ENCODE peak calls at places on chromosomes 11 and 22, in eight cellular contexts. One of them, this sample, is unnamed. For H3K4me1 and H3K9me2, the result is how much of the 10 kb centered on the place peaks cover.

GRCh38 chr11:76704171-76704948 is 33.8 kb upstream of the LRRC32 start:
- DNase-seq in hepatocyte: no peak
- DNase-seq in HCT116: no peak
- DNase-seq in MM.1S: no peak
- DNase-seq in GM23338: peak
- DNase-seq in PC-3: no peak
- DNase-seq in Karpas-422: no peak
- DNase-seq in SK-N-SH: no peak
- DNase-seq in this sample: no peak

GRCh38 chr11:33534575-33534974 is 166.1 kb downstream of the C11orf91 start:
- DNase-seq in hepatocyte: no peak
- DNase-seq in HCT116: no peak
- DNase-seq in MM.1S: no peak
- DNase-seq in GM23338: no peak
- DNase-seq in PC-3: peak
- DNase-seq in Karpas-422: no peak
- DNase-seq in SK-N-SH: no peak
- DNase-seq in this sample: no peak

GRCh38 chr11:67031791-67032561 is 9.0 kb downstream of the SYT12 start:
- DNase-seq in hepatocyte: no peak
- DNase-seq in HCT116: no peak
- DNase-seq in MM.1S: no peak
- DNase-seq in GM23338: no peak
- DNase-seq in PC-3: peak
- DNase-seq in Karpas-422: no peak
- DNase-seq in SK-N-SH: no peak
- DNase-seq in this sample: peak

GRCh38 chr22:18091916-18092526 is 14.2 kb downstream of the PEX26 start:
- DNase-seq in hepatocyte: peak
- DNase-seq in HCT116: no peak
- DNase-seq in MM.1S: peak
- DNase-seq in GM23338: no peak
- DNase-seq in PC-3: no peak
- DNase-seq in Karpas-422: no peak
- DNase-seq in SK-N-SH: no peak
- DNase-seq in this sample: peak

GRCh38 chr11:7638710-7639642 is 34.3 kb downstream of the CYB5R2 start:
- DNase-seq in hepatocyte: no peak
- DNase-seq in HCT116: no peak
- DNase-seq in MM.1S: peak
- DNase-seq in GM23338: no peak
- DNase-seq in PC-3: no peak
- DNase-seq in Karpas-422: peak
- DNase-seq in SK-N-SH: no peak
- DNase-seq in this sample: no peak

GRCh38 chr22:43789452-43789851 is 22.7 kb downstream of the EFCAB6 start:
- DNase-seq in hepatocyte: peak
- DNase-seq in HCT116: no peak
- DNase-seq in MM.1S: no peak
- DNase-seq in GM23338: no peak
- DNase-seq in PC-3: peak
- DNase-seq in Karpas-422: no peak
- DNase-seq in SK-N-SH: peak
- DNase-seq in this sample: peak

GRCh38 chr22:37484115-37485005 is 1.8 kb downstream of the MFNG start:
- DNase-seq in hepatocyte: no peak
- DNase-seq in HCT116: no peak
- DNase-seq in MM.1S: peak
- DNase-seq in GM23338: no peak
- DNase-seq in PC-3: no peak
- DNase-seq in Karpas-422: peak
- DNase-seq in SK-N-SH: no peak
- DNase-seq in this sample: no peak

GRCh38 chr11:19089421-19089820 is 27.5 kb upstream of the ZDHHC13 start:
- DNase-seq in hepatocyte: no peak
- DNase-seq in HCT116: no peak
- DNase-seq in MM.1S: no peak
- DNase-seq in GM23338: no peak
- DNase-seq in PC-3: peak
- DNase-seq in Karpas-422: no peak
- DNase-seq in SK-N-SH: no peak
- DNase-seq in this sample: no peak

GRCh38 chr22:19779685-19780268 is 19.2 kb downstream of the TBX1 start:
- DNase-seq in hepatocyte: no peak
- DNase-seq in HCT116: no peak
- DNase-seq in MM.1S: no peak
- DNase-seq in GM23338: no peak
- DNase-seq in PC-3: no peak
- DNase-seq in Karpas-422: no peak
- DNase-seq in SK-N-SH: no peak
- DNase-seq in this sample: no peak

GRCh38 chr11:123483058-123483457 is 53.0 kb downstream of the GRAMD1B start:
- DNase-seq in hepatocyte: no peak
- DNase-seq in HCT116: peak
- DNase-seq in MM.1S: no peak
- DNase-seq in GM23338: no peak
- DNase-seq in PC-3: peak
- DNase-seq in Karpas-422: no peak
- DNase-seq in SK-N-SH: no peak
- DNase-seq in this sample: peak

GRCh38 chr22:49767355-49768062 is 60.2 kb downstream of the BRD1 start:
- DNase-seq in hepatocyte: peak
- DNase-seq in HCT116: peak
- DNase-seq in MM.1S: peak
- DNase-seq in GM23338: peak
- DNase-seq in PC-3: peak
- DNase-seq in Karpas-422: peak
- DNase-seq in SK-N-SH: peak
- DNase-seq in this sample: peak

GRCh38 chr11:104565581-104565956 is 332.7 kb downstream of the CASP12 start:
- DNase-seq in hepatocyte: no peak
- DNase-seq in HCT116: no peak
- DNase-seq in MM.1S: no peak
- DNase-seq in GM23338: no peak
- DNase-seq in PC-3: no peak
- DNase-seq in Karpas-422: no peak
- DNase-seq in SK-N-SH: no peak
- DNase-seq in this sample: no peak

GRCh38 chr11:59849129-59849528 is 3.8 kb upstream of the CBLIF start:
- DNase-seq in hepatocyte: peak
- DNase-seq in HCT116: no peak
- DNase-seq in MM.1S: no peak
- DNase-seq in GM23338: no peak
- DNase-seq in PC-3: no peak
- DNase-seq in Karpas-422: no peak
- DNase-seq in SK-N-SH: no peak
- DNase-seq in this sample: no peak

GRCh38 chr22:39960791-39961746 is 872 bp downstream of the TMA7B start:
- DNase-seq in hepatocyte: peak
- DNase-seq in HCT116: no peak
- DNase-seq in MM.1S: peak
- DNase-seq in GM23338: no peak
- DNase-seq in PC-3: peak
- DNase-seq in Karpas-422: no peak
- DNase-seq in SK-N-SH: no peak
- DNase-seq in this sample: peak

GRCh38 chr22:40088818-40089217 is 88.9 kb upstream of the TNRC6B start:
- DNase-seq in hepatocyte: no peak
- DNase-seq in HCT116: no peak
- DNase-seq in MM.1S: no peak
- DNase-seq in GM23338: no peak
- DNase-seq in PC-3: no peak
- DNase-seq in Karpas-422: no peak
- DNase-seq in SK-N-SH: no peak
- DNase-seq in this sample: no peak

DNA sequence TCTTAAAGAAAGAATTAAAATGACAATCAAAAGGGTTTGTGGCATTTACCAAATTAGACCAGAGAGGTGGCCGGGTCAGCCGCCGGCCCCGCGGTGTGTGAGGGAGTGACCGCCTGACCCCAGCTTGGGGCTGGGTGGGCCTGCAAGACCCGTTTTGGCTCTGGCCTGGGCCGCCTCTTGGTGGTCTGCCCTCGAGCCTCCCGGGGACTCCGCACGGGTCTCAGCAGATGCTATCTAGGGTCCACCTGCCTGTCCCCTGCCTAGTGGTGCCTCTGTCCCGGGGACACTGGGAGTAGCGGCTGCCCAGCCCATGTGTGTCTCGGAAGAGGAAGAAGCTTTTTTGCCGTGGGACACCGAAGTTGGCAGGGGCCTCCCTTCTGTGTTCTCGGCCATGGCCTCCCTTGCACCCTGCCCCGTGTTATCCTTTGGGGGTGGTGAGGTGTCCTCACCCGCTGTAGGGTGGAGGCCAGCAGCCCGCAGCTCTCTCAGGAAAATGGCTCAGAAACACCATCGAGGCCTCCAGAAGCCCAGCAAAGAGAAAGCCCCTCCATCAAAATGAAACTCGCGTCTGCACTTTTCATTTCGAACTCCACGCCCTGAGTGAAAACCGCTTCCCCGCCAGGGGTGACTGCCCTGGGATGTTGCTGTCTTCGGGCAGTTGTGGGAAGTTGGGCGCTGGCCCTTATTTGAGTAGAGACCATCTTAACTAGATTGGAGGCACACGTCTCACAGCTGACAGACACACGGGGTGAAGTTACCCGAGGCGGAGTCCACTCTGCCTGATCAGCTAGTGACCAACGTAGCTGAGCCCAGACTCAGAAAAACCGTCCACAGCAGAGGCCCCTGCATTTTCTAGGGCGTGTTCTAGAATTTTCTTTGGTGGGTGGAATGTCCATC is 8.0 kb downstream of the CCND1 start:
- DNase-seq in hepatocyte: no peak
- DNase-seq in HCT116: no peak
- DNase-seq in MM.1S: no peak
- DNase-seq in GM23338: no peak
- DNase-seq in PC-3: no peak
- DNase-seq in Karpas-422: no peak
- DNase-seq in SK-N-SH: no peak
- DNase-seq in this sample: peak
- H3K4me1 ChIP-seq in hepatocyte: under half
- H3K4me1 ChIP-seq in HCT116: under half
- H3K4me1 ChIP-seq in MM.1S: under half
- H3K4me1 ChIP-seq in GM23338: under half
- H3K4me1 ChIP-seq in PC-3: half or more
- H3K4me1 ChIP-seq in Karpas-422: under half
- H3K4me1 ChIP-seq in SK-N-SH: half or more
- H3K4me1 ChIP-seq in this sample: under half

GRCh38 chr11:12784987-12785386 is 110.8 kb downstream of the TEAD1 start:
- DNase-seq in hepatocyte: no peak
- DNase-seq in HCT116: no peak
- DNase-seq in MM.1S: no peak
- DNase-seq in GM23338: no peak
- DNase-seq in PC-3: no peak
- DNase-seq in Karpas-422: no peak
- DNase-seq in SK-N-SH: no peak
- DNase-seq in this sample: no peak
- H3K27ac ChIP-seq in hepatocyte: no peak
- H3K27ac ChIP-seq in HCT116: no peak
- H3K27ac ChIP-seq in MM.1S: no peak
- H3K27ac ChIP-seq in GM23338: no peak
- H3K27ac ChIP-seq in PC-3: no peak
- H3K27ac ChIP-seq in Karpas-422: no peak
- H3K27ac ChIP-seq in SK-N-SH: no peak
- H3K27ac ChIP-seq in this sample: no peak

GRCh38 chr11:68441466-68442230 is 18.9 kb upstream of the PPP6R3 start:
- DNase-seq in hepatocyte: no peak
- DNase-seq in HCT116: no peak
- DNase-seq in MM.1S: no peak
- DNase-seq in GM23338: no peak
- DNase-seq in PC-3: no peak
- DNase-seq in Karpas-422: peak
- DNase-seq in SK-N-SH: peak
- DNase-seq in this sample: peak

GRCh38 chr11:68445531-68446035 is 15.0 kb upstream of the PPP6R3 start:
- DNase-seq in hepatocyte: no peak
- DNase-seq in HCT116: no peak
- DNase-seq in MM.1S: no peak
- DNase-seq in GM23338: no peak
- DNase-seq in PC-3: no peak
- DNase-seq in Karpas-422: no peak
- DNase-seq in SK-N-SH: no peak
- DNase-seq in this sample: no peak

GRCh38 chr11:68446046-68446725 is 14.4 kb upstream of the PPP6R3 start:
- DNase-seq in hepatocyte: no peak
- DNase-seq in HCT116: no peak
- DNase-seq in MM.1S: no peak
- DNase-seq in GM23338: no peak
- DNase-seq in PC-3: no peak
- DNase-seq in Karpas-422: no peak
- DNase-seq in SK-N-SH: peak
- DNase-seq in this sample: no peak

GRCh38 chr11:68447015-68447801 is 13.3 kb upstream of the PPP6R3 start:
- DNase-seq in hepatocyte: peak
- DNase-seq in HCT116: peak
- DNase-seq in MM.1S: peak
- DNase-seq in GM23338: peak
- DNase-seq in PC-3: peak
- DNase-seq in Karpas-422: peak
- DNase-seq in SK-N-SH: peak
- DNase-seq in this sample: peak

GRCh38 chr11:68444566-68444965 is 16.0 kb upstream of the PPP6R3 start:
- DNase-seq in hepatocyte: no peak
- DNase-seq in HCT116: no peak
- DNase-seq in MM.1S: no peak
- DNase-seq in GM23338: no peak
- DNase-seq in PC-3: no peak
- DNase-seq in Karpas-422: no peak
- DNase-seq in SK-N-SH: no peak
- DNase-seq in this sample: no peak
- H3K9me2 ChIP-seq in hepatocyte: under half
- H3K9me2 ChIP-seq in HCT116: under half
- H3K9me2 ChIP-seq in MM.1S: under half
- H3K9me2 ChIP-seq in GM23338: under half
- H3K9me2 ChIP-seq in PC-3: under half
- H3K9me2 ChIP-seq in Karpas-422: under half
- H3K9me2 ChIP-seq in SK-N-SH: under half
- H3K9me2 ChIP-seq in this sample: under half

GRCh38 chr11:73324665-73325035 is 16.6 kb downstream of the ARHGEF17 start:
- DNase-seq in hepatocyte: no peak
- DNase-seq in HCT116: no peak
- DNase-seq in MM.1S: no peak
- DNase-seq in GM23338: no peak
- DNase-seq in PC-3: no peak
- DNase-seq in Karpas-422: no peak
- DNase-seq in SK-N-SH: no peak
- DNase-seq in this sample: no peak

GRCh38 chr11:73325036-73325981 is 17.2 kb downstream of the ARHGEF17 start:
- DNase-seq in hepatocyte: no peak
- DNase-seq in HCT116: no peak
- DNase-seq in MM.1S: no peak
- DNase-seq in GM23338: no peak
- DNase-seq in PC-3: no peak
- DNase-seq in Karpas-422: peak
- DNase-seq in SK-N-SH: peak
- DNase-seq in this sample: peak

GRCh38 chr11:73322986-73323306 is 14.9 kb downstream of the ARHGEF17 start:
- DNase-seq in hepatocyte: no peak
- DNase-seq in HCT116: no peak
- DNase-seq in MM.1S: no peak
- DNase-seq in GM23338: no peak
- DNase-seq in PC-3: no peak
- DNase-seq in Karpas-422: no peak
- DNase-seq in SK-N-SH: no peak
- DNase-seq in this sample: no peak

GRCh38 chr11:73323464-73323863 is 15.4 kb downstream of the ARHGEF17 start:
- DNase-seq in hepatocyte: peak
- DNase-seq in HCT116: no peak
- DNase-seq in MM.1S: no peak
- DNase-seq in GM23338: peak
- DNase-seq in PC-3: no peak
- DNase-seq in Karpas-422: no peak
- DNase-seq in SK-N-SH: peak
- DNase-seq in this sample: peak

GRCh38 chr11:73324116-73324515 is 16.0 kb downstream of the ARHGEF17 start:
- DNase-seq in hepatocyte: no peak
- DNase-seq in HCT116: no peak
- DNase-seq in MM.1S: no peak
- DNase-seq in GM23338: no peak
- DNase-seq in PC-3: no peak
- DNase-seq in Karpas-422: no peak
- DNase-seq in SK-N-SH: no peak
- DNase-seq in this sample: no peak
- H3K4me1 ChIP-seq in hepatocyte: half or more
- H3K4me1 ChIP-seq in HCT116: under half
- H3K4me1 ChIP-seq in MM.1S: under half
- H3K4me1 ChIP-seq in GM23338: under half
- H3K4me1 ChIP-seq in PC-3: under half
- H3K4me1 ChIP-seq in Karpas-422: under half
- H3K4me1 ChIP-seq in SK-N-SH: half or more
- H3K4me1 ChIP-seq in this sample: half or more

This sample was measured in GM23248.